ENCODE peak calls at places on chromosome 20, in four cellular contexts. H, S, X and O are unnamed samples.

GRCh38 chr20:23031346-23031745 is 3.8 kb upstream of the SSTR4 start:
- DNase-seq in H (no peak), S (no peak), X (no peak), O (no peak)

GRCh38 chr20:59120919-59121318 is 42.7 kb upstream of the ZNF831 start:
- DNase-seq in H (no peak), S (no peak), X (no peak), O (no peak)

GRCh38 chr20:35039146-35039545 is 53.5 kb downstream of the TRPC4AP start:
- DNase-seq in H (no peak), S (no peak), X (no peak), O (no peak)

GRCh38 chr20:38616457-38616856 is 14.8 kb downstream of the ARHGAP40 start:
- DNase-seq in H (no peak), S (no peak), X (no peak), O (no peak)

GRCh38 chr20:10508468-10509251 is 73.6 kb downstream of the SLX4IP start:
- DNase-seq in H (no peak), S (no peak), X (no peak), O (no peak)

GRCh38 chr20:46083101-46083500 is 6.7 kb downstream of the NCOA5 start:
- DNase-seq in H (no peak), S (no peak), X (no peak), O (no peak)

GRCh38 chr20:63497946-63498935 is 642 bp downstream of the EEF1A2 start:
- DNase-seq in H (peak; percentile 26), S (no peak), X (no peak), O (peak; percentile 47)

GRCh38 chr20:33925867-33926266 is 67.8 kb upstream of the RALY start:
- DNase-seq in H (no peak), S (no peak), X (no peak), O (no peak)

GRCh38 chr20:924639-925038 is 8.5 kb upstream of the ANGPT4 start:
- DNase-seq in H (no peak), S (no peak), X (no peak), O (no peak)

GRCh38 chr20:37007898-37008649 is 56.6 kb upstream of the SAMHD1 start:
- DNase-seq in H (no peak), S (no peak), X (no peak), O (no peak)

GRCh38 chr20:43824699-43825402 is 89.8 kb upstream of the TOX2 start:
- DNase-seq in H (no peak), S (no peak), X (peak; percentile 57), O (peak; percentile 86)

GRCh38 chr20:36629719-36630340 is 16.2 kb downstream of the SLA2 start:
- DNase-seq in H (no peak), S (no peak), X (no peak), O (no peak)

GRCh38 chr20:62928246-62928939 is 2.1 kb upstream of the DIDO1 start:
- DNase-seq in H (no peak), S (no peak), X (no peak), O (no peak)

GRCh38 chr20:25061103-25061799 is 3.3 kb upstream of the ACSS1 start:
- DNase-seq in H (no peak), S (no peak), X (no peak), O (no peak)

GRCh38 chr20:7113577-7114466 is 346.3 kb downstream of the BMP2 start:
- DNase-seq in H (peak; percentile 26), S (no peak), X (peak; percentile 61), O (peak; percentile 66)

GRCh38 chr20:20085071-20085470 is 32.7 kb downstream of the CFAP61 start:
- DNase-seq in H (no peak), S (no peak), X (no peak), O (no peak)

GRCh38 chr20:23622839-23623343 is 14.9 kb downstream of the CST3 start:
- DNase-seq in H (peak; percentile 8), S (peak; percentile 60), X (no peak), O (no peak)

GRCh38 chr20:2847802-2848201 is 7.3 kb downstream of the VPS16 start:
- DNase-seq in H (no peak), S (no peak), X (no peak), O (no peak)

GRCh38 chr20:4811661-4812181 is 90.0 kb downstream of the PRND start:
- DNase-seq in H (no peak), S (no peak), X (no peak), O (no peak)

GRCh38 chr20:10674684-10675455 is 1.1 kb upstream of the JAG1 start:
- DNase-seq in H (peak; percentile 37), S (peak; percentile 48), X (peak; percentile 81), O (peak; percentile 91)

GRCh38 chr20:62368629-62369507 is 1.8 kb upstream of the LAMA5 start:
- DNase-seq in H (no peak), S (no peak), X (peak; percentile 73), O (peak; percentile 79)

GRCh38 chr20:547394-547793 is 3.8 kb upstream of the CSNK2A1 start:
- DNase-seq in H (no peak), S (no peak), X (no peak), O (no peak)